ENCODE peak calls at places on chromosomes 3 and 15, in four cellular contexts. H is BJ, O is mucosa of descending colon, N is fibroblast of the conjunctiva. X is an unnamed sample.

GRCh38 chr3:126448141-126448892 is 27.4 kb downstream of the ZXDC start:
- DNase-seq in H (no peak), O (no peak), N (no peak), X (no peak)

GRCh38 chr3:128340904-128341555 is 125.7 kb downstream of the DNAJB8 start:
- DNase-seq in H (no peak), O (no peak), N (no peak), X (no peak)

GRCh38 chr15:67967871-67968423 is 86.2 kb upstream of the PIAS1 start:
- DNase-seq in H (peak), O (peak), N (peak), X (peak)

GRCh38 chr3:124997303-124998246 is 58.2 kb downstream of the HEG1 start:
- DNase-seq in H (no peak), O (no peak), N (no peak), X (no peak)

GRCh38 chr3:177968891-177969290 is 567.3 kb upstream of the KCNMB2 start:
- DNase-seq in H (no peak), O (no peak), N (no peak), X (no peak)

GRCh38 chr15:99732711-99733267 is 448 bp downstream of the LYSMD4 start:
- DNase-seq in H (no peak), O (peak), N (no peak), X (no peak)

GRCh38 chr3:194573680-194574437 is 59.4 kb downstream of the TMEM44 start:
- DNase-seq in H (no peak), O (peak), N (peak), X (no peak)

GRCh38 chr3:64741344-64741743 is 53.5 kb upstream of the ADAMTS9 start:
- DNase-seq in H (no peak), O (no peak), N (peak), X (no peak)

GRCh38 chr3:194637066-194637465 is 3.8 kb upstream of the TMEM44 start:
- DNase-seq in H (no peak), O (no peak), N (no peak), X (no peak)

GRCh38 chr3:175580318-175580717 is 721.2 kb downstream of the NAALADL2 start:
- DNase-seq in H (no peak), O (no peak), N (no peak), X (no peak)

GRCh38 chr3:123342631-123343080 is 106.2 kb downstream of the ADCY5 start:
- DNase-seq in H (no peak), O (no peak), N (no peak), X (no peak)

GRCh38 chr3:120102232-120102631 is 8.0 kb upstream of the GSK3B start:
- DNase-seq in H (no peak), O (no peak), N (no peak), X (no peak)

GRCh38 chr3:66499881-66500574 is 794 bp downstream of the LRIG1 start:
- DNase-seq in H (no peak), O (no peak), N (no peak), X (no peak)

GRCh38 chr15:72060687-72061250 is 57.2 kb downstream of the MYO9A start:
- DNase-seq in H (no peak), O (no peak), N (no peak), X (no peak)

GRCh38 chr15:58932791-58933310 is 628 bp downstream of the SLTM start:
- DNase-seq in H (no peak), O (no peak), N (no peak), X (no peak)

GRCh38 chr3:45181496-45181895 is 35.3 kb upstream of the CDCP1 start:
- DNase-seq in H (no peak), O (no peak), N (no peak), X (no peak)

GRCh38 chr3:193946945-193947344 is 189.0 kb upstream of the HES1 start:
- DNase-seq in H (no peak), O (no peak), N (no peak), X (no peak)

GRCh38 chr3:151804267-151804666 is 9.6 kb upstream of the AADAC start:
- DNase-seq in H (no peak), O (no peak), N (no peak), X (no peak)

GRCh38 chr3:157499342-157499963 is 3.8 kb downstream of the VEPH1 start:
- DNase-seq in H (no peak), O (peak), N (no peak), X (no peak)

GRCh38 chr15:66882251-66883020 is 180.4 kb downstream of the SMAD6 start:
- DNase-seq in H (no peak), O (no peak), N (peak), X (peak)

GRCh38 chr3:102532901-102533300 is 98.1 kb downstream of the ZPLD1 start:
- DNase-seq in H (no peak), O (no peak), N (no peak), X (no peak)

GRCh38 chr15:63038926-63039673 is 3.4 kb upstream of the TPM1 start:
- DNase-seq in H (peak), O (no peak), N (no peak), X (no peak)

GRCh38 chr3:177498037-177498857 is 301.0 kb upstream of the TBL1XR1 start:
- DNase-seq in H (no peak), O (no peak), N (peak), X (no peak)

GRCh38 chr15:69398541-69398940 is 15.6 kb upstream of the KIF23 start:
- DNase-seq in H (no peak), O (no peak), N (no peak), X (no peak)

GRCh38 chr3:120773932-120774331 is 31.4 kb downstream of the GTF2E1 start:
- DNase-seq in H (no peak), O (no peak), N (no peak), X (no peak)

GRCh38 chr3:71585891-71586809 is 2.6 kb upstream of the FOXP1 start:
- DNase-seq in H (no peak), O (peak), N (peak), X (no peak)